ENCODE peak calls at places on chromosomes 13 and 19, in ten cellular contexts. One of them, this sample, is unnamed.
A peak's percentile ranks its signal among the peaks of the same experiment; 100 is the strongest.

GRCh38 chr13:79997244-79997643 is 343.7 kb downstream of the SPRY2 start:
- DNase-seq in IMR-90: peak; percentile 15
- DNase-seq in H54: no peak
- DNase-seq in GM23248: no peak
- DNase-seq in activated CD4-positive, alpha-beta memory T cell treated with anti-CD3 and anti-CD28 coated beads for 36 hours: no peak
- DNase-seq in adrenal gland: no peak
- DNase-seq in amniotic epithelial cell: no peak
- DNase-seq in GDM1: no peak
- DNase-seq in amniotic stem cell: no peak
- DNase-seq in central memory CD4-positive, alpha-beta T cell: no peak
- DNase-seq in this sample: no peak

GRCh38 chr13:30257433-30258099 is 49.8 kb downstream of the KATNAL1 start:
- DNase-seq in IMR-90: peak; percentile 9
- DNase-seq in H54: no peak
- DNase-seq in GM23248: no peak
- DNase-seq in activated CD4-positive, alpha-beta memory T cell treated with anti-CD3 and anti-CD28 coated beads for 36 hours: no peak
- DNase-seq in adrenal gland: no peak
- DNase-seq in amniotic epithelial cell: no peak
- DNase-seq in GDM1: no peak
- DNase-seq in amniotic stem cell: no peak
- DNase-seq in central memory CD4-positive, alpha-beta T cell: no peak
- DNase-seq in this sample: no peak

GRCh38 chr19:3335431-3336350 is 30.7 kb upstream of the NFIC start:
- DNase-seq in IMR-90: peak; percentile 57
- DNase-seq in H54: no peak
- DNase-seq in GM23248: peak; percentile 74
- DNase-seq in activated CD4-positive, alpha-beta memory T cell treated with anti-CD3 and anti-CD28 coated beads for 36 hours: no peak
- DNase-seq in adrenal gland: peak; percentile 86
- DNase-seq in amniotic epithelial cell: peak; percentile 70
- DNase-seq in GDM1: no peak
- DNase-seq in amniotic stem cell: no peak
- DNase-seq in central memory CD4-positive, alpha-beta T cell: no peak
- DNase-seq in this sample: no peak

GRCh38 chr13:112703935-112704633 is 14.2 kb downstream of the ATP11A start:
- DNase-seq in IMR-90: no peak
- DNase-seq in H54: no peak
- DNase-seq in GM23248: no peak
- DNase-seq in activated CD4-positive, alpha-beta memory T cell treated with anti-CD3 and anti-CD28 coated beads for 36 hours: peak; percentile 18
- DNase-seq in adrenal gland: peak; percentile 69
- DNase-seq in amniotic epithelial cell: peak; percentile 79
- DNase-seq in GDM1: no peak
- DNase-seq in amniotic stem cell: no peak
- DNase-seq in central memory CD4-positive, alpha-beta T cell: no peak
- DNase-seq in this sample: no peak

GRCh38 chr19:17076539-17076919 is 952 bp downstream of the MYO9B start:
- DNase-seq in IMR-90: no peak
- DNase-seq in H54: no peak
- DNase-seq in GM23248: peak; percentile 44
- DNase-seq in activated CD4-positive, alpha-beta memory T cell treated with anti-CD3 and anti-CD28 coated beads for 36 hours: peak; percentile 55
- DNase-seq in adrenal gland: no peak
- DNase-seq in amniotic epithelial cell: no peak
- DNase-seq in GDM1: no peak
- DNase-seq in amniotic stem cell: no peak
- DNase-seq in central memory CD4-positive, alpha-beta T cell: no peak
- DNase-seq in this sample: no peak

GRCh38 chr13:89862691-89863036 is 1484.8 kb upstream of the MIR17HG start:
- DNase-seq in IMR-90: no peak
- DNase-seq in H54: no peak
- DNase-seq in GM23248: no peak
- DNase-seq in activated CD4-positive, alpha-beta memory T cell treated with anti-CD3 and anti-CD28 coated beads for 36 hours: no peak
- DNase-seq in adrenal gland: no peak
- DNase-seq in amniotic epithelial cell: no peak
- DNase-seq in GDM1: no peak
- DNase-seq in amniotic stem cell: no peak
- DNase-seq in central memory CD4-positive, alpha-beta T cell: no peak
- DNase-seq in this sample: no peak

GRCh38 chr13:114319441-114319871 is 5.2 kb downstream of the CHAMP1 start:
- DNase-seq in IMR-90: peak; percentile 93
- DNase-seq in H54: peak; percentile 41
- DNase-seq in GM23248: peak; percentile 86
- DNase-seq in activated CD4-positive, alpha-beta memory T cell treated with anti-CD3 and anti-CD28 coated beads for 36 hours: no peak
- DNase-seq in adrenal gland: no peak
- DNase-seq in amniotic epithelial cell: peak; percentile 56
- DNase-seq in GDM1: no peak
- DNase-seq in amniotic stem cell: peak; percentile 26
- DNase-seq in central memory CD4-positive, alpha-beta T cell: no peak
- DNase-seq in this sample: no peak

GRCh38 chr13:34044041-34044440 is 226.1 kb downstream of the RFC3 start:
- DNase-seq in IMR-90: no peak
- DNase-seq in H54: no peak
- DNase-seq in GM23248: peak; percentile 42
- DNase-seq in activated CD4-positive, alpha-beta memory T cell treated with anti-CD3 and anti-CD28 coated beads for 36 hours: no peak
- DNase-seq in adrenal gland: no peak
- DNase-seq in amniotic epithelial cell: peak; percentile 24
- DNase-seq in GDM1: no peak
- DNase-seq in amniotic stem cell: no peak
- DNase-seq in central memory CD4-positive, alpha-beta T cell: no peak
- DNase-seq in this sample: no peak

GRCh38 chr13:42561752-42562467 is 12.0 kb upstream of the TNFSF11 start:
- DNase-seq in IMR-90: no peak
- DNase-seq in H54: no peak
- DNase-seq in GM23248: no peak
- DNase-seq in activated CD4-positive, alpha-beta memory T cell treated with anti-CD3 and anti-CD28 coated beads for 36 hours: peak; percentile 70
- DNase-seq in adrenal gland: no peak
- DNase-seq in amniotic epithelial cell: no peak
- DNase-seq in GDM1: no peak
- DNase-seq in amniotic stem cell: no peak
- DNase-seq in central memory CD4-positive, alpha-beta T cell: no peak
- DNase-seq in this sample: no peak

GRCh38 chr19:15897738-15898276 is at the start of gene CYP4F2:
- DNase-seq in IMR-90: no peak
- DNase-seq in H54: no peak
- DNase-seq in GM23248: no peak
- DNase-seq in activated CD4-positive, alpha-beta memory T cell treated with anti-CD3 and anti-CD28 coated beads for 36 hours: no peak
- DNase-seq in adrenal gland: no peak
- DNase-seq in amniotic epithelial cell: no peak
- DNase-seq in GDM1: no peak
- DNase-seq in amniotic stem cell: no peak
- DNase-seq in central memory CD4-positive, alpha-beta T cell: no peak
- DNase-seq in this sample: no peak

GRCh38 chr19:50857366-50857765 is 2.7 kb downstream of the KLK3 start:
- DNase-seq in IMR-90: no peak
- DNase-seq in H54: no peak
- DNase-seq in GM23248: no peak
- DNase-seq in activated CD4-positive, alpha-beta memory T cell treated with anti-CD3 and anti-CD28 coated beads for 36 hours: no peak
- DNase-seq in adrenal gland: no peak
- DNase-seq in amniotic epithelial cell: no peak
- DNase-seq in GDM1: no peak
- DNase-seq in amniotic stem cell: no peak
- DNase-seq in central memory CD4-positive, alpha-beta T cell: no peak
- DNase-seq in this sample: no peak

GRCh38 chr13:95474992-95475391 is 77.5 kb upstream of the CLDN10 start:
- DNase-seq in IMR-90: no peak
- DNase-seq in H54: no peak
- DNase-seq in GM23248: no peak
- DNase-seq in activated CD4-positive, alpha-beta memory T cell treated with anti-CD3 and anti-CD28 coated beads for 36 hours: no peak
- DNase-seq in adrenal gland: no peak
- DNase-seq in amniotic epithelial cell: no peak
- DNase-seq in GDM1: no peak
- DNase-seq in amniotic stem cell: no peak
- DNase-seq in central memory CD4-positive, alpha-beta T cell: no peak
- DNase-seq in this sample: peak; percentile 43

GRCh38 chr13:25371608-25372274 is at the start of gene ATP8A2:
- DNase-seq in IMR-90: no peak
- DNase-seq in H54: no peak
- DNase-seq in GM23248: peak; percentile 21
- DNase-seq in activated CD4-positive, alpha-beta memory T cell treated with anti-CD3 and anti-CD28 coated beads for 36 hours: no peak
- DNase-seq in adrenal gland: no peak
- DNase-seq in amniotic epithelial cell: no peak
- DNase-seq in GDM1: no peak
- DNase-seq in amniotic stem cell: no peak
- DNase-seq in central memory CD4-positive, alpha-beta T cell: no peak
- DNase-seq in this sample: peak; percentile 74

GRCh38 chr19:50663280-50663790 is 14.1 kb downstream of the C19orf81 start:
- DNase-seq in IMR-90: no peak
- DNase-seq in H54: peak; percentile 77
- DNase-seq in GM23248: peak; percentile 40
- DNase-seq in activated CD4-positive, alpha-beta memory T cell treated with anti-CD3 and anti-CD28 coated beads for 36 hours: no peak
- DNase-seq in adrenal gland: no peak
- DNase-seq in amniotic epithelial cell: no peak
- DNase-seq in GDM1: no peak
- DNase-seq in amniotic stem cell: no peak
- DNase-seq in central memory CD4-positive, alpha-beta T cell: no peak
- DNase-seq in this sample: no peak

GRCh38 chr13:53165201-53165600 is 136.6 kb downstream of the OLFM4 start:
- DNase-seq in IMR-90: no peak
- DNase-seq in H54: no peak
- DNase-seq in GM23248: no peak
- DNase-seq in activated CD4-positive, alpha-beta memory T cell treated with anti-CD3 and anti-CD28 coated beads for 36 hours: no peak
- DNase-seq in adrenal gland: no peak
- DNase-seq in amniotic epithelial cell: no peak
- DNase-seq in GDM1: no peak
- DNase-seq in amniotic stem cell: no peak
- DNase-seq in central memory CD4-positive, alpha-beta T cell: no peak
- DNase-seq in this sample: no peak

GRCh38 chr19:10927691-10928562 is 512 bp downstream of the YIPF2 start:
- DNase-seq in IMR-90: no peak
- DNase-seq in H54: no peak
- DNase-seq in GM23248: peak; percentile 65
- DNase-seq in activated CD4-positive, alpha-beta memory T cell treated with anti-CD3 and anti-CD28 coated beads for 36 hours: peak; percentile 12
- DNase-seq in adrenal gland: no peak
- DNase-seq in amniotic epithelial cell: no peak
- DNase-seq in GDM1: no peak
- DNase-seq in amniotic stem cell: no peak
- DNase-seq in central memory CD4-positive, alpha-beta T cell: no peak
- DNase-seq in this sample: peak; percentile 38

GRCh38 chr13:48939728-48940127 is 36.0 kb upstream of the FNDC3A start:
- DNase-seq in IMR-90: no peak
- DNase-seq in H54: no peak
- DNase-seq in GM23248: no peak
- DNase-seq in activated CD4-positive, alpha-beta memory T cell treated with anti-CD3 and anti-CD28 coated beads for 36 hours: peak; percentile 12
- DNase-seq in adrenal gland: no peak
- DNase-seq in amniotic epithelial cell: no peak
- DNase-seq in GDM1: no peak
- DNase-seq in amniotic stem cell: no peak
- DNase-seq in central memory CD4-positive, alpha-beta T cell: no peak
- DNase-seq in this sample: no peak

GRCh38 chr13:60562081-60562764 is 165.2 kb downstream of the TDRD3 start:
- DNase-seq in IMR-90: peak; percentile 10
- DNase-seq in H54: no peak
- DNase-seq in GM23248: peak; percentile 7
- DNase-seq in activated CD4-positive, alpha-beta memory T cell treated with anti-CD3 and anti-CD28 coated beads for 36 hours: no peak
- DNase-seq in adrenal gland: no peak
- DNase-seq in amniotic epithelial cell: peak; percentile 22
- DNase-seq in GDM1: no peak
- DNase-seq in amniotic stem cell: no peak
- DNase-seq in central memory CD4-positive, alpha-beta T cell: no peak
- DNase-seq in this sample: no peak

GRCh38 chr19:7866399-7867091 is 7.6 kb downstream of the PRR36 start:
- DNase-seq in IMR-90: no peak
- DNase-seq in H54: no peak
- DNase-seq in GM23248: no peak
- DNase-seq in activated CD4-positive, alpha-beta memory T cell treated with anti-CD3 and anti-CD28 coated beads for 36 hours: no peak
- DNase-seq in adrenal gland: no peak
- DNase-seq in amniotic epithelial cell: no peak
- DNase-seq in GDM1: no peak
- DNase-seq in amniotic stem cell: no peak
- DNase-seq in central memory CD4-positive, alpha-beta T cell: no peak
- DNase-seq in this sample: no peak

GRCh38 chr13:28394422-28394821 is 100.5 kb downstream of the FLT1 start:
- DNase-seq in IMR-90: peak; percentile 34
- DNase-seq in H54: no peak
- DNase-seq in GM23248: peak; percentile 74
- DNase-seq in activated CD4-positive, alpha-beta memory T cell treated with anti-CD3 and anti-CD28 coated beads for 36 hours: no peak
- DNase-seq in adrenal gland: no peak
- DNase-seq in amniotic epithelial cell: peak; percentile 22
- DNase-seq in GDM1: peak; percentile 43
- DNase-seq in amniotic stem cell: no peak
- DNase-seq in central memory CD4-positive, alpha-beta T cell: no peak
- DNase-seq in this sample: no peak

GRCh38 chr13:110396913-110397379 is 89.9 kb downstream of the COL4A2 start:
- DNase-seq in IMR-90: peak; percentile 100
- DNase-seq in H54: peak; percentile 91
- DNase-seq in GM23248: peak; percentile 100
- DNase-seq in activated CD4-positive, alpha-beta memory T cell treated with anti-CD3 and anti-CD28 coated beads for 36 hours: no peak
- DNase-seq in adrenal gland: peak; percentile 95
- DNase-seq in amniotic epithelial cell: peak; percentile 100
- DNase-seq in GDM1: no peak
- DNase-seq in amniotic stem cell: peak; percentile 99
- DNase-seq in central memory CD4-positive, alpha-beta T cell: no peak
- DNase-seq in this sample: no peak

GRCh38 chr19:20044663-20045062 is 5.4 kb upstream of the ZNF682 start:
- DNase-seq in IMR-90: no peak
- DNase-seq in H54: no peak
- DNase-seq in GM23248: no peak
- DNase-seq in activated CD4-positive, alpha-beta memory T cell treated with anti-CD3 and anti-CD28 coated beads for 36 hours: no peak
- DNase-seq in adrenal gland: no peak
- DNase-seq in amniotic epithelial cell: no peak
- DNase-seq in GDM1: no peak
- DNase-seq in amniotic stem cell: no peak
- DNase-seq in central memory CD4-positive, alpha-beta T cell: no peak
- DNase-seq in this sample: no peak

GRCh38 chr13:92500192-92500591 is 726.4 kb upstream of the GPC6 start:
- DNase-seq in IMR-90: no peak
- DNase-seq in H54: no peak
- DNase-seq in GM23248: no peak
- DNase-seq in activated CD4-positive, alpha-beta memory T cell treated with anti-CD3 and anti-CD28 coated beads for 36 hours: no peak
- DNase-seq in adrenal gland: no peak
- DNase-seq in amniotic epithelial cell: peak; percentile 8
- DNase-seq in GDM1: no peak
- DNase-seq in amniotic stem cell: no peak
- DNase-seq in central memory CD4-positive, alpha-beta T cell: no peak
- DNase-seq in this sample: no peak

GRCh38 chr13:112637017-112637801 is 49.3 kb upstream of the TUBGCP3 start:
- DNase-seq in IMR-90: no peak
- DNase-seq in H54: no peak
- DNase-seq in GM23248: no peak
- DNase-seq in activated CD4-positive, alpha-beta memory T cell treated with anti-CD3 and anti-CD28 coated beads for 36 hours: no peak
- DNase-seq in adrenal gland: no peak
- DNase-seq in amniotic epithelial cell: no peak
- DNase-seq in GDM1: no peak
- DNase-seq in amniotic stem cell: no peak
- DNase-seq in central memory CD4-positive, alpha-beta T cell: no peak
- DNase-seq in this sample: no peak

GRCh38 chr19:47310819-47311218 is 1.2 kb downstream of the C5AR1 start:
- DNase-seq in IMR-90: peak; percentile 21
- DNase-seq in H54: no peak
- DNase-seq in GM23248: peak; percentile 34
- DNase-seq in activated CD4-positive, alpha-beta memory T cell treated with anti-CD3 and anti-CD28 coated beads for 36 hours: no peak
- DNase-seq in adrenal gland: peak; percentile 66
- DNase-seq in amniotic epithelial cell: peak; percentile 40
- DNase-seq in GDM1: no peak
- DNase-seq in amniotic stem cell: no peak
- DNase-seq in central memory CD4-positive, alpha-beta T cell: no peak
- DNase-seq in this sample: no peak

GRCh38 chr13:110726726-110727125 is 13.2 kb downstream of the ING1 start:
- DNase-seq in IMR-90: no peak
- DNase-seq in H54: no peak
- DNase-seq in GM23248: no peak
- DNase-seq in activated CD4-positive, alpha-beta memory T cell treated with anti-CD3 and anti-CD28 coated beads for 36 hours: peak; percentile 86
- DNase-seq in adrenal gland: no peak
- DNase-seq in amniotic epithelial cell: no peak
- DNase-seq in GDM1: no peak
- DNase-seq in amniotic stem cell: no peak
- DNase-seq in central memory CD4-positive, alpha-beta T cell: peak; percentile 43
- DNase-seq in this sample: no peak

GRCh38 chr13:46666727-46667456 is 113.9 kb downstream of the LRCH1 start:
- DNase-seq in IMR-90: no peak
- DNase-seq in H54: no peak
- DNase-seq in GM23248: no peak
- DNase-seq in activated CD4-positive, alpha-beta memory T cell treated with anti-CD3 and anti-CD28 coated beads for 36 hours: no peak
- DNase-seq in adrenal gland: no peak
- DNase-seq in amniotic epithelial cell: no peak
- DNase-seq in GDM1: no peak
- DNase-seq in amniotic stem cell: no peak
- DNase-seq in central memory CD4-positive, alpha-beta T cell: no peak
- DNase-seq in this sample: peak; percentile 49